ENCODE peak calls at places on chromosomes 12 and 14, in six cellular contexts. S is H1; V is naive thymus-derived CD8-positive, alpha-beta T cell; J is anterior cingulate cortex; G is cardiac muscle cell; C is activated T-helper 1 cell treated with Interleukin-2 at 50 U/mL for 16 hours. E is an unnamed sample.

GRCh38 chr14:77838756-77839565 is 39.1 kb downstream of the ADCK1 start:
- DNase-seq in S (no peak), V (no peak), J (no peak), G (no peak), C (no peak), E (no peak)

GRCh38 chr12:128823216-128823915 is 392 bp downstream of the SLC15A4 start:
- DNase-seq in S (no peak), V (peak), J (no peak), G (peak), C (peak), E (no peak)

GRCh38 chr12:22287776-22288621 is 46.5 kb downstream of the ST8SIA1 start:
- DNase-seq in S (no peak), V (no peak), J (no peak), G (no peak), C (no peak), E (peak)

GRCh38 chr12:41242613-41243012 is 54.5 kb downstream of the PDZRN4 start:
- DNase-seq in S (no peak), V (no peak), J (no peak), G (no peak), C (no peak), E (no peak)

GRCh38 chr12:6328945-6329692 is 12.8 kb downstream of the TNFRSF1A start:
- DNase-seq in S (no peak), V (no peak), J (no peak), G (no peak), C (no peak), E (no peak)

GRCh38 chr12:77133566-77133965 is 68.2 kb upstream of the E2F7 start:
- DNase-seq in S (no peak), V (no peak), J (no peak), G (peak), C (no peak), E (no peak)

GRCh38 chr12:78149459-78149858 is 318.8 kb downstream of the NAV3 start:
- DNase-seq in S (no peak), V (no peak), J (no peak), G (peak), C (no peak), E (no peak)

GRCh38 chr14:95255013-95255412 is 64.7 kb downstream of the CLMN start:
- DNase-seq in S (no peak), V (no peak), J (no peak), G (no peak), C (no peak), E (no peak)

GRCh38 chr12:27428466-27428865 is 18.1 kb upstream of the SMCO2 start:
- DNase-seq in S (no peak), V (no peak), J (no peak), G (no peak), C (no peak), E (no peak)